ENCODE peak calls at places on chromosomes 13 and 19, in seven cellular contexts. G, B, U, R, Y, L and K are unnamed samples.
A peak's percentile ranks its signal among the peaks of the same experiment; 100 is the strongest.

GRCh38 chr13:44312898-44313551 is 60.6 kb upstream of the SERP2 start:
- DNase-seq in B (peak; percentile 88), R (no peak), U (no peak), G (no peak), L (peak; percentile 14), Y (no peak), K (peak; percentile 82)

GRCh38 chr19:48085904-48086864 is 24.4 kb downstream of the PLA2G4C start:
- DNase-seq in B (no peak), U (no peak), G (no peak), Y (peak; percentile 67), R (no peak), L (no peak), K (no peak)

GRCh38 chr19:21127898-21128297 is 13.9 kb upstream of the ZNF431 start:
- DNase-seq in G (no peak), Y (no peak), B (no peak), U (no peak), R (no peak), L (peak; percentile 12), K (no peak)

GRCh38 chr13:75398072-75398471 is 83.9 kb downstream of the TBC1D4 start:
- DNase-seq in U (no peak), Y (no peak), L (no peak), G (no peak), R (no peak), B (no peak), K (no peak)

GRCh38 chr19:50341091-50341564 is 12.0 kb upstream of the KCNC3 start:
- DNase-seq in G (no peak), Y (no peak), U (no peak), L (no peak), R (peak; percentile 96), B (no peak), K (no peak)

GRCh38 chr13:54210397-54211050 is 1181.9 kb downstream of the OLFM4 start:
- DNase-seq in L (no peak), B (no peak), G (no peak), R (no peak), Y (no peak), U (no peak), K (no peak)

GRCh38 chr19:35693835-35694599 is 10.3 kb upstream of the ZBTB32 start:
- DNase-seq in R (peak; percentile 79), L (peak; percentile 81), Y (peak; percentile 93), G (peak; percentile 90), U (peak; percentile 89), B (peak; percentile 85), K (peak; percentile 85)

GRCh38 chr19:17170538-17171297 is 44.4 kb upstream of the USE1 start:
- DNase-seq in Y (no peak), U (no peak), G (no peak), R (no peak), B (no peak), L (no peak), K (no peak)

GRCh38 chr19:49889687-49890348 is 6.9 kb downstream of the IL4I1 start:
- DNase-seq in R (no peak), L (no peak), G (peak; percentile 82), U (peak; percentile 64), Y (peak; percentile 94), B (peak; percentile 53), K (no peak)

GRCh38 chr13:40271931-40272775 is 394.3 kb downstream of the FOXO1 start:
- DNase-seq in Y (no peak), U (no peak), G (no peak), R (no peak), B (no peak), L (no peak), K (no peak)

GRCh38 chr19:46674416-46675178 is 13.6 kb upstream of the DACT3 start:
- DNase-seq in U (peak; percentile 62), L (no peak), B (peak; percentile 53), Y (peak; percentile 84), R (no peak), G (peak; percentile 79), K (no peak)

GRCh38 chr19:29587518-29587986 is 18.5 kb upstream of the POP4 start:
- DNase-seq in R (peak; percentile 76), U (no peak), B (no peak), Y (no peak), G (no peak), L (no peak), K (no peak)

GRCh38 chr13:99527346-99527745 is 26.1 kb downstream of the TM9SF2 start:
- DNase-seq in R (no peak), Y (no peak), B (no peak), U (no peak), L (no peak), G (no peak), K (no peak)

GRCh38 chr13:22194106-22194810 is 523.4 kb downstream of the FGF9 start:
- DNase-seq in R (no peak), B (no peak), U (no peak), L (no peak), G (no peak), Y (no peak), K (no peak)
- TF ChIP-seq SIN3A in R (no peak), B (no peak), U (no peak), L (no peak), G (no peak), Y (no peak), K (no peak)

DNA sequence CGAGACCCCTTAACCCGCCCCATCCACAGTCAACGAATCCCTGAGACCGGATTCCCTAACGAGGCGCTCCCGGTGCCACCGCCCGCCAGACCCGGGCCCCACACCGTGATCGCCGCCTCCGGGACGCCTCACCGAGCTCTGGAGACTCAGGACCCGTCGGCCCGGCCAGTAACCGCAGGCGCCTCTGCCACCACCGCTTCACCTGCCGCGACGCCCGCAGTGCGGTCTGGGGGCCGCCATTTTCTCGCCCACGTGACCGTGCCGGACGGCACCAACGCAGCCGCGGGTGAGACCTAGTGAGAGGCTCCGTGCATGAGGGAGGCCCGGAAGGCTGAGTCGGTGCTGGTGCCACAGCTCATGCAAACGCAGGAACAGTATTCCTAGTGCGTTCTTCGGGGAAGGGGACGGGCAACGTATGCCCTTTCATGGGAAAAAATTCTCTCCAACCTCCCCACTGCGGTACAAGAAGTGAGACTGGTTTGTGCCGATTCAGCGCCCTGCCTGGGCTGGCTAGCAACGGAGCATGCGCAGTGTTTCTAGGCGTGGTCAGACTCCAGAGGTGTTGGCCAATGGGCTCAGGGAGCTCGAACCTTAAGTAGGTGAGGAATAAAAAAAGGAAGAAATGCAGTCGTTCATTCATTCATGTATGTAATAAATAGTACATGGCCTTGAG is at the start of gene DOHH:
- DNase-seq in L (peak; percentile 94), R (peak; percentile 97), G (peak; percentile 96), B (peak; percentile 98), Y (peak; percentile 96), U (peak; percentile 95), K (peak; percentile 95)
- TF ChIP-seq CTCF in L (no peak), R (no peak), G (no peak), B (no peak), Y (no peak), U (no peak), K (no peak)

DNA sequence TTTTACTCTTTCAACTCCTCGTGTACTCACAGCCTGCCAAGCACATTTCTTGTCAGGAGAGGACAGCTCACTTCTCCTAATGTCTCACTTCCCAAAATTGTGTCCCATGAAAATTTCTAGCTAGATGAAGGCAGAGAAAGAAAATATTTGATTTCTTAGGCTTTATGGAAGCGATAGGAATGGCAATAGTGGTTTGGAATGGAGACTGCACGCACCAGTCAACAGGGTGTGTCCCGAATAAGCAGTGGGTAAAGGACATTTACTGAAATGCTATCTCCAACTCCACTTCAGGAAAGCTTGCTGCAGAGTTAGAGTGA is 321 bp upstream of the ZNF222 start:
- DNase-seq in G (no peak), L (no peak), U (no peak), B (no peak), R (no peak), Y (no peak), K (no peak)
- H3K27ac ChIP-seq in G (peak overlapping the region; percentile 73), L (no peak overlapping the region), U (peak overlapping the region; percentile 86), B (no peak overlapping the region), R (no peak overlapping the region), Y (no peak overlapping the region), K (peak overlapping the region; percentile 83)

DNA sequence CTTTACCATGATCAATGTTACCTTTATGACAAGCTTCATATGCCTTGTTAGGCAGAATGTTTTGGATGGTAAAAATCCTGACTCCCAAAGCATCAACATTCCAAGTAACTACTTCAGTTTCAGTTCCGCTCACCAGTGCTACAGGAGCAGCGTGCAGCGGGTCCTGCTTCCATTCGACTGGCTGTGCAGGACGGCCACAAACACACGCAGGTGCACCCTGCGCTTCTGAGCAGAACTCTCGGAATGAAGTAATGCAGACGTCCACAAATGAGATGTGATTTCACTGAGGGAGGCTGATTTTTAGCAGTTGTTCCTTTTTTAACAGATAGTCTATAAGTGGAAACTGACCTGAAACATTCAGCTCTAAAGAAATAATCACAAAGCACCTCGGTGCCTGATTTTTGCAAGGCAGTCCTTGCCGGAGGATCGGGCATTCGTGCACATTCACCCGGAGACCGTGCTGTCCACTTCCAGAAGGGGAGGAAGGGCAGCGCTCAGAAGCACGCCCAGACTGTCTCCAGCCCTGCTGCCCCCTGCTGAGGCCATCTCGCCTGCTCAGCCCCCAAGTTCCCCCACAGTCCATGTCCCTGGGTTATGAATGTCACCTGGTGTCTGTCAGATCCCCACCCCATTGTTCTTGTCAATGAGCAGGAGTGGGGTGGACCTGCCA is 85.8 kb downstream of the RAB20 start:
- DNase-seq in U (no peak), Y (no peak), G (no peak), L (no peak), B (no peak), R (no peak), K (no peak)
- TF ChIP-seq SIN3A in U (no peak), Y (no peak), G (no peak), L (no peak), B (no peak), R (no peak), K (no peak)

GRCh38 chr13:32446778-32447465 is 19.0 kb upstream of the N4BP2L1 start:
- DNase-seq in R (no peak), B (no peak), U (no peak), L (no peak), Y (no peak), G (no peak), K (no peak)

GRCh38 chr13:32448224-32448623 is 20.3 kb upstream of the N4BP2L1 start:
- DNase-seq in Y (no peak), G (no peak), U (no peak), R (no peak), B (no peak), L (no peak), K (no peak)

GRCh38 chr13:32446220-32446619 is 18.3 kb upstream of the N4BP2L1 start:
- DNase-seq in G (no peak), U (no peak), R (no peak), Y (no peak), B (no peak), L (peak; percentile 92), K (no peak)

GRCh38 chr13:32445461-32445860 is 17.5 kb upstream of the N4BP2L1 start:
- DNase-seq in L (no peak), R (no peak), G (no peak), Y (no peak), B (no peak), U (no peak), K (no peak)

DNA sequence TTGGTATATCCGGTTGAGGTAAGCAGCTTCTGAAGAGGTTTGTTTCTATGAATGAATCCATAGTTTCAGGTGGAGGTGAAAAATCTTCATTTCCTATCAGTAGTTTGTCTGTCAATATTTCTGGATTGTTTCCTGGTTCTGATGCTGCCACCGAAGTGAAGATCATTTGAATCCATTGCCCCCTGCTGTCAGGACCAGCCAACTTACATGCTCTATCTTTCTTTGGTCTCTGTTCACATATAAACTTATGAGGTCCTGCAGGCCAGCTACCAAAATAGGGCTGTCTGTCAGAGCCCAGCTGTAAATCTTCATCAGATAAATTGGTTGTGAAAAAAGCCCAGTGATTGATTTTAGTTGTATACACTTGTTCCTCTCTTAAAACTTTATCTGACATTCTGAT is 15.2 kb upstream of the N4BP2L1 start:
- DNase-seq in B (peak; percentile 2), U (no peak), L (peak; percentile 69), Y (no peak), R (peak; percentile 60), G (peak; percentile 38), K (no peak)
- TF ChIP-seq CTCF in B (peak; percentile 36), U (peak; percentile 8), L (peak; percentile 70), Y (no peak), R (peak; percentile 55), G (peak; percentile 43), K (peak; percentile 25)